ENCODE peak calls at places on chromosomes 11 and 22, in four cellular contexts. H is fibroblast of gingiva, P is retina, S is left ventricle myocardium inferior. D is an unnamed sample.

GRCh38 chr11:77474509-77475070 is 696 bp upstream of the PAK1 start:
- DNase-seq in H (no peak), P (peak), S (no peak), D (no peak)

GRCh38 chr11:46009647-46010046 is 87.2 kb downstream of the LARGE2 start:
- DNase-seq in H (no peak), S (no peak), P (no peak), D (no peak)

GRCh38 chr11:57491371-57492061 is 24.0 kb downstream of the SLC43A1 start:
- DNase-seq in S (peak), P (no peak), H (peak), D (peak)

GRCh38 chr22:27480487-27480886 is 321.1 kb downstream of the MN1 start:
- DNase-seq in H (no peak), P (peak), S (no peak), D (peak)

GRCh38 chr22:22061085-22062077 is 78.8 kb upstream of the TOP3B start:
- DNase-seq in H (peak), P (peak), S (peak), D (no peak)

GRCh38 chr11:87437844-87438223 is 400.1 kb downstream of the TMEM135 start:
- DNase-seq in H (no peak), P (no peak), S (no peak), D (no peak)

GRCh38 chr11:123841189-123841588 is 35.0 kb upstream of the OR6M1 start:
- DNase-seq in H (no peak), P (no peak), S (no peak), D (no peak)

GRCh38 chr11:35088226-35088625 is 50.7 kb upstream of the CD44 start:
- DNase-seq in H (no peak), P (no peak), S (no peak), D (no peak)

GRCh38 chr11:10934293-10934850 is 76.5 kb upstream of the ZBED5 start:
- DNase-seq in H (no peak), P (no peak), S (no peak), D (no peak)

GRCh38 chr22:43928418-43929307 is 5.1 kb downstream of the PNPLA3 start:
- DNase-seq in P (no peak), S (no peak), H (no peak), D (no peak)

GRCh38 chr11:14045417-14045816 is 82.9 kb downstream of the SPON1 start:
- DNase-seq in S (no peak), P (no peak), H (no peak), D (no peak)

D was measured in neural progenitor cell.